ENCODE peak calls at places on chromosomes 13 and 19, in seven cellular contexts. X is HCT116, W is breast epithelium, L is endothelial cell of umbilical vein, C is upper lobe of left lung, A is sigmoid colon, E is transverse colon. Q is an unnamed sample.

GRCh38 chr13:21894091-21894490 is 223.2 kb downstream of the FGF9 start:
- DNase-seq in E (peak), X (no peak), W (no peak), A (no peak), C (no peak), L (no peak), Q (no peak)

GRCh38 chr19:32876919-32877285 is 7.3 kb upstream of the SLC7A9 start:
- DNase-seq in W (no peak), C (peak), X (no peak), E (peak), A (no peak), L (no peak), Q (no peak)

GRCh38 chr19:49058592-49058991 is 1.0 kb upstream of the CGB7 start:
- DNase-seq in W (peak), C (no peak), A (no peak), E (no peak), L (no peak), X (no peak), Q (peak)

GRCh38 chr13:27472941-27473340 is 22.6 kb upstream of the MTIF3 start:
- DNase-seq in X (no peak), C (no peak), E (no peak), L (no peak), A (no peak), W (no peak), Q (no peak)

GRCh38 chr19:47228168-47228936 is 2.6 kb downstream of the BBC3 start:
- DNase-seq in W (peak), X (no peak), L (no peak), E (peak), A (peak), C (peak), Q (no peak)

GRCh38 chr13:46031581-46032263 is 20.8 kb downstream of the ZC3H13 start:
- DNase-seq in A (no peak), E (no peak), W (no peak), L (no peak), C (no peak), X (no peak), Q (no peak)

GRCh38 chr19:29666634-29667389 is 1.6 kb downstream of the PLEKHF1 start:
- DNase-seq in C (no peak), X (no peak), A (peak), W (peak), E (peak), L (peak), Q (peak)

GRCh38 chr13:30125422-30126073 is 181.8 kb downstream of the KATNAL1 start:
- DNase-seq in L (no peak), X (no peak), W (peak), C (no peak), E (no peak), A (peak), Q (peak)

GRCh38 chr19:10430505-10431253 is 10.3 kb downstream of the PDE4A start:
- DNase-seq in A (peak), L (no peak), X (no peak), W (no peak), E (peak), C (peak), Q (peak)

GRCh38 chr19:18939922-18940775 is 868 bp downstream of the HOMER3 start:
- DNase-seq in E (peak), L (peak), C (peak), A (peak), W (no peak), X (no peak), Q (peak)

GRCh38 chr13:93861818-93862217 is 617.7 kb downstream of the DCT start:
- DNase-seq in W (no peak), C (no peak), E (no peak), L (no peak), A (no peak), X (no peak), Q (no peak)

GRCh38 chr19:28436320-28436719 is 776.6 kb downstream of the UQCRFS1 start:
- DNase-seq in C (no peak), E (peak), L (no peak), W (no peak), X (no peak), A (no peak), Q (no peak)

GRCh38 chr13:44470623-44471562 is 97.3 kb downstream of the SERP2 start:
- DNase-seq in W (no peak), X (peak), E (no peak), C (no peak), A (no peak), L (peak), Q (no peak)

GRCh38 chr19:31890230-31890629 is 455.2 kb upstream of the ZNF507 start:
- DNase-seq in C (no peak), E (no peak), X (no peak), A (no peak), L (no peak), W (no peak), Q (no peak)

GRCh38 chr19:41376241-41376997 is at the start of gene TMEM91:
- DNase-seq in X (no peak), L (peak), E (peak), W (no peak), C (peak), A (peak), Q (peak)

GRCh38 chr19:10756791-10757190 is 38.9 kb downstream of the DNM2 start:
- DNase-seq in X (no peak), W (no peak), C (no peak), E (no peak), A (no peak), L (no peak), Q (no peak)

GRCh38 chr13:113559901-113560644 is 24.5 kb upstream of the TFDP1 start:
- DNase-seq in C (no peak), A (no peak), W (peak), E (no peak), L (no peak), X (no peak), Q (no peak)

GRCh38 chr13:113559061-113559460 is 25.5 kb upstream of the TFDP1 start:
- DNase-seq in X (no peak), L (no peak), W (no peak), A (no peak), E (no peak), C (no peak), Q (no peak)

GRCh38 chr13:113561417-113562084 is 23.0 kb upstream of the TFDP1 start:
- DNase-seq in W (peak), C (no peak), E (no peak), A (no peak), X (no peak), L (no peak), Q (no peak)

GRCh38 chr13:113562085-113562749 is 22.3 kb upstream of the TFDP1 start:
- DNase-seq in W (peak), X (no peak), A (no peak), E (peak), L (peak), C (no peak), Q (peak)

DNA sequence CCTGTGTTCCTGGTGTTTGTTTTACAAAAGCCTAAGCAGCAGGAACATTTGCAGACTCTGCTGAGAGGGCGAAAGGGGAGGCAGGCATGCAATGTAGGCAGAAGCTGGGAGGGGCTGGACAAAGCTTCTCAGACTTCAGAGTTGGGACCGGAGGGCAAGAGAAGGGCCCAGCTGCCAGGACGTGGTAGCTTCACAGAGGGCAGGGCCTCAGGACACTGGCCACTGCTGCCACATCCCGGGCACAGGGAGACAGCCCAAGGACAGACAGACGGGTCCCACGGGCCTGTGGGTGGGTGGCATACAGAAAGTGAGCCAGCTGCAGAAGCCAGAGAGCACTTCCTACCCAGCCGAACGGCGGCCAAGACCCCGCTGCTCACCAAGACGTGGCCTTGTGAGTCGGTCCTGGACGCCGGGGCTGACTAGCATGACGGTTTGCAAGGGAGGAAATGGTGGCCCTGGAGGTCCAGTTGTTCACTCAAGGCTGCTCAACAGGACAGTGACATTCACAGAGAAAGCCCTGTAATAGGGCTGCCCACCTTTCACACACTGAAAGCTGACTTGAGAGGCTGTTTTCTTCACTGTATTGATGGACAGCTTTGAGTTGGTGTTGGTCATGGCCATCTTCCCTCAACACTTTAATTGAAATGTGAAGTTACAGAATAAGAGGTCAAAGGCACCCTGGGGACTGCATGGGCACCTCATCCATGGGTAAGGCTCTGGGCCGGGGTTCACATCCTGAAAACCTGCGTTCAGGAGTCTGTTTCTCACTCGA is 23.7 kb upstream of the TFDP1 start:
- DNase-seq in A (no peak), X (no peak), E (no peak), L (no peak), C (no peak), W (peak), Q (no peak)
- TF ChIP-seq POLR2AphosphoS5 in A (no peak), X (no peak), E (no peak), L (no peak), C (no peak), W (no peak), Q (no peak)

GRCh38 chr19:1213391-1214286 is 8.1 kb downstream of the STK11 start:
- DNase-seq in E (peak), W (peak), X (no peak), A (peak), C (peak), L (peak), Q (peak)
- TF ChIP-seq POLR2AphosphoS5 in E (peak), W (no peak), X (no peak), A (no peak), C (peak), L (peak), Q (peak)

DNA sequence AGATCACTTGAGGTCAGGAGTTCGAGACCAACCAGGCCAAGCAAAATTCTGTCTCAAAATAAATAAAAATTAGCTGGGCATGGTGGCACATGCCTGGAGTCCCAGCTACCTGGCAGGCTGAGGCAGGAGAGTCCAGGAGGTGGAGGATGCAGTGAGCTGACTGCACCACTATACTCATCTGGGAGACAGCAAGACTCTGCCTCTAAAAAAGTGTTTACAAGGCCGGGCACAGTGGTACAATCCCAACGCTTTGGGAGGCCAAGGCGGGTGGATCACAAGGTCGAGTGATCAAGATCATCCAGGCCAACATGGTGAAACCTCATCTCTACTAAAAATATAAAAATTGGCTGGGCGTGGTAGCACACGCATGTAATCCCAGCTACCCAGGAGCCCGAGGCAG is 4.2 kb upstream of the DAPK3 start:
- DNase-seq in L (no peak), A (no peak), C (no peak), W (no peak), X (no peak), E (no peak), Q (no peak)
- TF ChIP-seq POLR2AphosphoS5 in L (no peak), A (no peak), C (no peak), W (no peak), X (no peak), E (peak), Q (no peak)

GRCh38 chr19:1239796-1240737 is 1.5 kb upstream of the ATP5F1D start:
- DNase-seq in X (peak), C (peak), L (peak), E (peak), W (peak), A (peak), Q (peak)
- TF ChIP-seq POLR2AphosphoS5 in X (peak), C (peak), L (peak), E (no peak), W (no peak), A (peak), Q (no peak)

GRCh38 chr13:39505151-39505550 is 97.8 kb downstream of the LHFPL6 start:
- DNase-seq in E (no peak), X (no peak), A (no peak), L (no peak), W (no peak), C (no peak), Q (no peak)
- TF ChIP-seq POLR2AphosphoS5 in E (no peak), X (no peak), A (no peak), L (no peak), W (no peak), C (no peak), Q (no peak)

DNA sequence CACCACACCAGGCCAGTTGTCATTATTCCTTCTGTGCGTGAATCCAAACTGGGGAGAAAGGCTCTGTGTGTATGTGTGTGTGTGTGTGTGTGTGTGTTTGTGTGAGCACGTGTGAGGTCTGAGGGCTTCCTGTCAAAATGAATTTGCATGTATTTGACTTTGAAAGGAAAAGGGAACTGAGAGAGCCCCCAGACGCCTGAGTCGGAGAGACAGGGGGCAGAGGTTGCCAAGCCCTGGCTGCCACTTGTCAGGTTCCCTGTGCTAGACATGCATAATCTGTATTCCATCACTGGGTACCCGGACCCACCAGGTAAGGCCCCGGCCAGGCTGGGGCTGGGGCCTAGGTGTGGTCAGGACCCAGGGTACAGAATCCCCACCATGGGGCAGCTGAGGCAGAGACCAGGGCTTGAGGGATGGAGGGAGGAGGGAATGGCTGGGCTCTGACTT is at the start of gene CLEC17A:
- DNase-seq in W (no peak), L (no peak), A (no peak), C (no peak), E (no peak), X (no peak), Q (no peak)
- TF ChIP-seq POLR2AphosphoS5 in W (no peak), L (no peak), A (no peak), C (no peak), E (no peak), X (no peak), Q (no peak)

DNA sequence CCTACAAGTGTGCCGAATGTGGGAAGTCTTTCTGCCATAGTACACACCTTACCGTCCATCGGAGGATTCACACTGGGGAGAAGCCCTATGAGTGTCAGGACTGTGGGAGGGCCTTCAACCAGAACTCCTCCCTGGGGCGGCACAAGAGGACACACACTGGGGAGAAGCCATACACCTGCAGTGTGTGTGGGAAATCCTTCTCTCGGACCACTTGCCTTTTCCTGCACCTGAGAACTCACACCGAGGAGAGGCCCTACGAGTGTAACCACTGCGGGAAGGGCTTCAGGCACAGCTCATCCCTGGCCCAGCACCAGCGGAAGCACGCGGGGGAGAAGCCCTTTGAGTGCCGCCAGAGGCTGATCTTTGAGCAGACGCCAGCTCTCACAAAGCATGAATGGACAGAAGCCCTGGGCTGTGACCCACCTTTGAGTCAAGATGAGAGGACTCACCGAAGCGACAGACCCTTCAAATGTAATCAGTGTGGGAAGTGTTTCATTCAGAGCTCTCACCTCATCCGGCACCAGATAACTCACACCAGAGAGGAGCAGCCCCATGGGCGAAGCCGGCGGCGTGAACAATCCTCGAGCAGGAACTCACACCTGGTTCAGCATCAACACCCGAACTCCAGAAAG is 10.3 kb upstream of the ERVK3-1 start:
- DNase-seq in W (no peak), L (no peak), A (no peak), E (no peak), C (peak), X (no peak), Q (no peak)
- TF ChIP-seq POLR2AphosphoS5 in W (no peak), L (no peak), A (no peak), E (no peak), C (no peak), X (no peak), Q (no peak)

GRCh38 chr19:43934985-43935708 is at the start of gene ZNF45:
- DNase-seq in E (peak), X (peak), C (peak), A (peak), W (peak), L (peak), Q (peak)
- TF ChIP-seq POLR2AphosphoS5 in E (peak), X (peak), C (peak), A (no peak), W (peak), L (peak), Q (peak)

GRCh38 chr19:7069042-7069903 is at the start of gene ZNF557:
- DNase-seq in A (peak), E (peak), L (peak), W (peak), X (peak), C (peak), Q (peak)
- TF ChIP-seq POLR2AphosphoS5 in A (peak), E (peak), L (peak), W (peak), X (peak), C (peak), Q (peak)

DNA sequence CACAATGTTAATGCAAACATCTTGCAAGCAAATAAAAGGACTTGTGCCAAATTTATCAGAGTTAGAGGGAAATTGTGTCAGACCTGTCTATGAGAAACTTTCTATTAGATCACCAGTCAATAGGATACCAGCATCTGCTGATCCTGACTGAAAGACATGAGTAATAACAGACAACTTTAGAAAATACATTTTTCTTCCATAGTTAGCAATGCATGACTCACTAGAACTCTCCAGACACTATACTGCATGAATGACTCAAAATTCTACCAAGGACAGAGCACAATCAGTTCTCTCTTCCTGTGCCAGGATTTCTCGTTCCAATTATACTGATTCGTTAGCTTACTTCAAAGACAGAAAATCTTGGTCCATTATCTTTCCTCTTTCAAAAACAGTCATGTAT is 83.4 kb upstream of the FNDC3A start:
- DNase-seq in C (no peak), L (peak), X (peak), A (no peak), E (no peak), W (no peak), Q (no peak)
- TF ChIP-seq POLR2AphosphoS5 in C (no peak), L (no peak), X (no peak), A (no peak), E (no peak), W (no peak), Q (no peak)